ENCODE peak calls at places on chromosome 9, in ten cellular contexts. One of them, this sample, is unnamed.

GRCh38 chr9:135156525-135157510 is 69.3 kb downstream of the OLFM1 start:
- DNase-seq in kidney: no peak
- DNase-seq in astrocyte: peak; percentile 20
- DNase-seq in SJSA1: peak; percentile 58
- DNase-seq in upper lobe of right lung: peak; percentile 75
- DNase-seq in lower lobe of right lung: peak; percentile 59
- DNase-seq in HCT116: peak; percentile 19
- DNase-seq in prostate gland: peak; percentile 22
- DNase-seq in ovary: peak; percentile 67
- DNase-seq in Peyer's patch: no peak
- DNase-seq in this sample: no peak

GRCh38 chr9:88005146-88005750 is 30.9 kb upstream of the CDK20 start:
- DNase-seq in HCT116: no peak
- DNase-seq in upper lobe of right lung: no peak
- DNase-seq in SJSA1: peak; percentile 50
- DNase-seq in prostate gland: no peak
- DNase-seq in astrocyte: peak; percentile 65
- DNase-seq in kidney: no peak
- DNase-seq in ovary: no peak
- DNase-seq in lower lobe of right lung: no peak
- DNase-seq in Peyer's patch: no peak
- DNase-seq in this sample: no peak

GRCh38 chr9:114465417-114465816 is 39.9 kb downstream of the WHRN start:
- DNase-seq in astrocyte: no peak
- DNase-seq in lower lobe of right lung: no peak
- DNase-seq in kidney: no peak
- DNase-seq in upper lobe of right lung: no peak
- DNase-seq in prostate gland: no peak
- DNase-seq in Peyer's patch: no peak
- DNase-seq in SJSA1: no peak
- DNase-seq in HCT116: no peak
- DNase-seq in ovary: no peak
- DNase-seq in this sample: peak; percentile 55

GRCh38 chr9:86788456-86788855 is 158.8 kb downstream of the GAS1 start:
- DNase-seq in Peyer's patch: no peak
- DNase-seq in SJSA1: no peak
- DNase-seq in HCT116: no peak
- DNase-seq in astrocyte: no peak
- DNase-seq in prostate gland: no peak
- DNase-seq in kidney: no peak
- DNase-seq in ovary: no peak
- DNase-seq in lower lobe of right lung: no peak
- DNase-seq in upper lobe of right lung: no peak
- DNase-seq in this sample: no peak

GRCh38 chr9:16344343-16344742 is 526.1 kb downstream of the BNC2 start:
- DNase-seq in upper lobe of right lung: no peak
- DNase-seq in kidney: no peak
- DNase-seq in astrocyte: peak; percentile 99
- DNase-seq in HCT116: no peak
- DNase-seq in Peyer's patch: no peak
- DNase-seq in ovary: no peak
- DNase-seq in lower lobe of right lung: no peak
- DNase-seq in prostate gland: no peak
- DNase-seq in SJSA1: no peak
- DNase-seq in this sample: no peak

GRCh38 chr9:117720555-117720954 is 16.4 kb downstream of the TLR4 start:
- DNase-seq in kidney: peak; percentile 73
- DNase-seq in SJSA1: no peak
- DNase-seq in ovary: no peak
- DNase-seq in lower lobe of right lung: no peak
- DNase-seq in prostate gland: no peak
- DNase-seq in HCT116: no peak
- DNase-seq in astrocyte: no peak
- DNase-seq in upper lobe of right lung: no peak
- DNase-seq in Peyer's patch: peak; percentile 68
- DNase-seq in this sample: peak; percentile 71

GRCh38 chr9:132584616-132585560 is 2.5 kb downstream of the BARHL1 start:
- DNase-seq in HCT116: no peak
- DNase-seq in kidney: no peak
- DNase-seq in ovary: no peak
- DNase-seq in Peyer's patch: no peak
- DNase-seq in upper lobe of right lung: no peak
- DNase-seq in prostate gland: no peak
- DNase-seq in SJSA1: no peak
- DNase-seq in lower lobe of right lung: no peak
- DNase-seq in astrocyte: peak; percentile 3
- DNase-seq in this sample: peak; percentile 43

GRCh38 chr9:81461196-81461595 is 228.2 kb downstream of the TLE1 start:
- DNase-seq in ovary: no peak
- DNase-seq in astrocyte: peak; percentile 79
- DNase-seq in upper lobe of right lung: no peak
- DNase-seq in HCT116: no peak
- DNase-seq in Peyer's patch: no peak
- DNase-seq in lower lobe of right lung: no peak
- DNase-seq in SJSA1: no peak
- DNase-seq in prostate gland: no peak
- DNase-seq in kidney: no peak
- DNase-seq in this sample: no peak

GRCh38 chr9:130537346-130538050 is 41.9 kb upstream of the FUBP3 start:
- DNase-seq in kidney: no peak
- DNase-seq in HCT116: no peak
- DNase-seq in astrocyte: no peak
- DNase-seq in lower lobe of right lung: no peak
- DNase-seq in Peyer's patch: no peak
- DNase-seq in prostate gland: no peak
- DNase-seq in SJSA1: no peak
- DNase-seq in ovary: no peak
- DNase-seq in upper lobe of right lung: no peak
- DNase-seq in this sample: no peak

GRCh38 chr9:88090151-88090581 is 48.1 kb downstream of the SPATA31C2 start:
- DNase-seq in kidney: no peak
- DNase-seq in prostate gland: no peak
- DNase-seq in Peyer's patch: no peak
- DNase-seq in HCT116: no peak
- DNase-seq in SJSA1: no peak
- DNase-seq in lower lobe of right lung: no peak
- DNase-seq in upper lobe of right lung: no peak
- DNase-seq in astrocyte: peak; percentile 43
- DNase-seq in ovary: peak; percentile 55
- DNase-seq in this sample: no peak

GRCh38 chr9:88741335-88741734 is 206.4 kb downstream of the NXNL2 start:
- DNase-seq in lower lobe of right lung: no peak
- DNase-seq in kidney: no peak
- DNase-seq in Peyer's patch: no peak
- DNase-seq in upper lobe of right lung: no peak
- DNase-seq in astrocyte: no peak
- DNase-seq in prostate gland: no peak
- DNase-seq in HCT116: no peak
- DNase-seq in SJSA1: no peak
- DNase-seq in ovary: no peak
- DNase-seq in this sample: no peak

GRCh38 chr9:72592501-72593403 is 71.3 kb downstream of the TMC1 start:
- DNase-seq in astrocyte: peak; percentile 36
- DNase-seq in kidney: no peak
- DNase-seq in lower lobe of right lung: no peak
- DNase-seq in Peyer's patch: peak; percentile 49
- DNase-seq in ovary: no peak
- DNase-seq in upper lobe of right lung: no peak
- DNase-seq in prostate gland: peak; percentile 62
- DNase-seq in HCT116: no peak
- DNase-seq in SJSA1: no peak
- DNase-seq in this sample: no peak

GRCh38 chr9:120773218-120773617 is 20.0 kb downstream of the FBXW2 start:
- DNase-seq in HCT116: no peak
- DNase-seq in kidney: no peak
- DNase-seq in ovary: no peak
- DNase-seq in upper lobe of right lung: no peak
- DNase-seq in SJSA1: no peak
- DNase-seq in Peyer's patch: no peak
- DNase-seq in astrocyte: no peak
- DNase-seq in prostate gland: no peak
- DNase-seq in lower lobe of right lung: no peak
- DNase-seq in this sample: no peak

GRCh38 chr9:35552837-35553236 is 52.2 kb upstream of the TESK1 start:
- DNase-seq in lower lobe of right lung: no peak
- DNase-seq in astrocyte: peak; percentile 47
- DNase-seq in upper lobe of right lung: no peak
- DNase-seq in SJSA1: no peak
- DNase-seq in HCT116: no peak
- DNase-seq in kidney: no peak
- DNase-seq in Peyer's patch: no peak
- DNase-seq in ovary: no peak
- DNase-seq in prostate gland: no peak
- DNase-seq in this sample: no peak
- H3K4me1 ChIP-seq in lower lobe of right lung: peaks cover 12% of the 10 kb centered on the region
- H3K4me1 ChIP-seq in astrocyte: peaks cover 18% of the 10 kb centered on the region
- H3K4me1 ChIP-seq in upper lobe of right lung: peaks cover 11% of the 10 kb centered on the region
- H3K4me1 ChIP-seq in SJSA1: peaks cover 10% of the 10 kb centered on the region
- H3K4me1 ChIP-seq in HCT116: peaks cover 6% of the 10 kb centered on the region
- H3K4me1 ChIP-seq in kidney: peaks cover 27% of the 10 kb centered on the region
- H3K4me1 ChIP-seq in Peyer's patch: no peaks in the 10 kb centered on the region
- H3K4me1 ChIP-seq in ovary: peaks cover 3% of the 10 kb centered on the region
- H3K4me1 ChIP-seq in prostate gland: no peaks in the 10 kb centered on the region
- H3K4me1 ChIP-seq in this sample: peaks cover 4% of the 10 kb centered on the region

GRCh38 chr9:137183980-137184595 is 4.3 kb downstream of the ANAPC2 start:
- DNase-seq in prostate gland: no peak
- DNase-seq in Peyer's patch: no peak
- DNase-seq in astrocyte: no peak
- DNase-seq in SJSA1: no peak
- DNase-seq in upper lobe of right lung: no peak
- DNase-seq in kidney: no peak
- DNase-seq in lower lobe of right lung: no peak
- DNase-seq in ovary: no peak
- DNase-seq in HCT116: no peak
- DNase-seq in this sample: no peak
- H3K36me3 ChIP-seq in prostate gland: peaks cover 19% of the 10 kb centered on the region
- H3K36me3 ChIP-seq in Peyer's patch: no peaks in the 10 kb centered on the region
- H3K36me3 ChIP-seq in astrocyte: peaks cover 3% of the 10 kb centered on the region
- H3K36me3 ChIP-seq in SJSA1: peaks cover 80% of the 10 kb centered on the region
- H3K36me3 ChIP-seq in upper lobe of right lung: peaks cover 63% of the 10 kb centered on the region
- H3K36me3 ChIP-seq in kidney: peaks cover 26% of the 10 kb centered on the region
- H3K36me3 ChIP-seq in lower lobe of right lung: peaks cover 74% of the 10 kb centered on the region
- H3K36me3 ChIP-seq in ovary: no peaks in the 10 kb centered on the region
- H3K36me3 ChIP-seq in HCT116: peaks cover 21% of the 10 kb centered on the region
- H3K36me3 ChIP-seq in this sample: peaks cover 4% of the 10 kb centered on the region

GRCh38 chr9:92771309-92771708 is 6.7 kb upstream of the BICD2 start:
- DNase-seq in kidney: no peak
- DNase-seq in HCT116: no peak
- DNase-seq in prostate gland: no peak
- DNase-seq in ovary: no peak
- DNase-seq in Peyer's patch: no peak
- DNase-seq in SJSA1: no peak
- DNase-seq in astrocyte: no peak
- DNase-seq in lower lobe of right lung: no peak
- DNase-seq in upper lobe of right lung: no peak
- DNase-seq in this sample: no peak
- H3K4me1 ChIP-seq in kidney: no peaks in the 10 kb centered on the region
- H3K4me1 ChIP-seq in HCT116: peaks cover 8% of the 10 kb centered on the region
- H3K4me1 ChIP-seq in prostate gland: no peaks in the 10 kb centered on the region
- H3K4me1 ChIP-seq in ovary: peaks cover 1% of the 10 kb centered on the region
- H3K4me1 ChIP-seq in Peyer's patch: no peaks in the 10 kb centered on the region
- H3K4me1 ChIP-seq in SJSA1: peaks cover 18% of the 10 kb centered on the region
- H3K4me1 ChIP-seq in astrocyte: peaks cover 9% of the 10 kb centered on the region
- H3K4me1 ChIP-seq in lower lobe of right lung: peaks cover 15% of the 10 kb centered on the region
- H3K4me1 ChIP-seq in upper lobe of right lung: no peaks in the 10 kb centered on the region
- H3K4me1 ChIP-seq in this sample: no peaks in the 10 kb centered on the region

GRCh38 chr9:25960235-25960634 is 282.0 kb upstream of the TUSC1 start:
- DNase-seq in ovary: no peak
- DNase-seq in Peyer's patch: no peak
- DNase-seq in prostate gland: no peak
- DNase-seq in lower lobe of right lung: no peak
- DNase-seq in upper lobe of right lung: no peak
- DNase-seq in astrocyte: no peak
- DNase-seq in HCT116: no peak
- DNase-seq in kidney: no peak
- DNase-seq in SJSA1: no peak
- DNase-seq in this sample: no peak

GRCh38 chr9:25964239-25964638 is 286.0 kb upstream of the TUSC1 start:
- DNase-seq in prostate gland: peak; percentile 40
- DNase-seq in kidney: no peak
- DNase-seq in Peyer's patch: no peak
- DNase-seq in upper lobe of right lung: no peak
- DNase-seq in SJSA1: no peak
- DNase-seq in ovary: no peak
- DNase-seq in lower lobe of right lung: no peak
- DNase-seq in astrocyte: peak; percentile 40
- DNase-seq in HCT116: peak; percentile 1
- DNase-seq in this sample: no peak
- H3K36me3 ChIP-seq in prostate gland: no peaks in the 10 kb centered on the region
- H3K36me3 ChIP-seq in kidney: no peaks in the 10 kb centered on the region
- H3K36me3 ChIP-seq in Peyer's patch: no peaks in the 10 kb centered on the region
- H3K36me3 ChIP-seq in upper lobe of right lung: no peaks in the 10 kb centered on the region
- H3K36me3 ChIP-seq in SJSA1: no peaks in the 10 kb centered on the region
- H3K36me3 ChIP-seq in ovary: no peaks in the 10 kb centered on the region
- H3K36me3 ChIP-seq in lower lobe of right lung: no peaks in the 10 kb centered on the region
- H3K36me3 ChIP-seq in astrocyte: no peaks in the 10 kb centered on the region
- H3K36me3 ChIP-seq in HCT116: no peaks in the 10 kb centered on the region
- H3K36me3 ChIP-seq in this sample: no peaks in the 10 kb centered on the region

DNA sequence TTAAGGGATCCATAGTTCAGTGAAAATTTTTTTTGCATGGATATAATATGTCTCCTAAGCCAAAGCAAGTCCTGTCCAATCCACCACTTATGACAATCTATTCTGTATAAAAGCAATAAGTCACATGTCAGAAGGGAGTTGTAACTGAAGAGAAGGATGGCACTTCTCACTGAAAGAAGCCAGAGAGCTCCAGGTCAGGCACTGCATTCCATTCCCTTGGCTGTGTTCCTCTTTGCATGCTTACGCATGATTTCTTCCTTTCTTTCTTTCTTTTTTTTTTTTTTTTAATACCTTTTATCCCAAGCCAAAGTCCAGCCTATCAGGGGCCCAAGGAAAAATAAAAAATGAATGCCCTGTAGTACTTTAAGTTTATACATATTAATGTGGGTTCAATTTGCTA is 39.8 kb downstream of the MAMDC2 start:
- DNase-seq in Peyer's patch: no peak
- DNase-seq in astrocyte: peak; percentile 40
- DNase-seq in SJSA1: no peak
- DNase-seq in prostate gland: peak; percentile 8
- DNase-seq in HCT116: no peak
- DNase-seq in ovary: no peak
- DNase-seq in upper lobe of right lung: no peak
- DNase-seq in lower lobe of right lung: no peak
- DNase-seq in kidney: no peak
- DNase-seq in this sample: no peak
- H3K4me1 ChIP-seq in Peyer's patch: no peaks in the 10 kb centered on the region
- H3K4me1 ChIP-seq in astrocyte: peaks cover 14% of the 10 kb centered on the region
- H3K4me1 ChIP-seq in SJSA1: peaks cover 32% of the 10 kb centered on the region
- H3K4me1 ChIP-seq in prostate gland: no peaks in the 10 kb centered on the region
- H3K4me1 ChIP-seq in HCT116: no peaks in the 10 kb centered on the region
- H3K4me1 ChIP-seq in ovary: peaks cover 21% of the 10 kb centered on the region
- H3K4me1 ChIP-seq in upper lobe of right lung: peaks cover 23% of the 10 kb centered on the region
- H3K4me1 ChIP-seq in lower lobe of right lung: peaks cover 30% of the 10 kb centered on the region
- H3K4me1 ChIP-seq in kidney: no peaks in the 10 kb centered on the region
- H3K4me1 ChIP-seq in this sample: no peaks in the 10 kb centered on the region

This sample was measured in aorta.